ENCODE peak calls at places on chromosomes 4 and X, in six cellular contexts. T, W, Y, I, Z and O are unnamed samples.

GRCh38 chrX:97021680-97022079 is 138.0 kb downstream of the RPA4 start:
- DNase-seq in T (no peak), Z (no peak), I (no peak), Y (no peak), W (no peak), O (no peak)

GRCh38 chrX:97158270-97158669 is 274.6 kb downstream of the RPA4 start:
- DNase-seq in W (no peak), T (no peak), I (peak), Y (no peak), Z (no peak), O (no peak)

GRCh38 chr4:1748465-1748995 is 27.2 kb downstream of the TACC3 start:
- DNase-seq in Z (peak), T (peak), W (peak), I (peak), Y (peak), O (peak)

GRCh38 chr4:10457255-10457801 is at the start of gene ZNF518B:
- DNase-seq in Y (peak), T (peak), W (peak), Z (no peak), I (peak), O (peak)

GRCh38 chr4:183377491-183377890 is 55.3 kb upstream of the CLDN24 start:
- DNase-seq in I (no peak), W (no peak), T (no peak), Y (no peak), Z (no peak), O (no peak)

GRCh38 chrX:14420876-14421275 is 108.5 kb upstream of the GLRA2 start:
- DNase-seq in Y (no peak), Z (no peak), W (no peak), I (no peak), T (no peak), O (no peak)

GRCh38 chrX:20361890-20362262 is 95.2 kb upstream of the RPS6KA3 start:
- DNase-seq in Z (no peak), W (no peak), T (peak), I (peak), Y (no peak), O (no peak)

GRCh38 chr4:37244583-37245390 is at the start of gene NWD2:
- DNase-seq in T (no peak), I (no peak), Y (peak), W (no peak), Z (no peak), O (no peak)

GRCh38 chr4:102437111-102437510 is 64.0 kb upstream of the NFKB1 start:
- DNase-seq in Z (no peak), I (no peak), W (no peak), Y (no peak), T (no peak), O (no peak)

GRCh38 chr4:13706130-13706529 is 78.6 kb upstream of the BOD1L1 start:
- DNase-seq in W (no peak), T (no peak), I (peak), Z (no peak), Y (no peak), O (no peak)

GRCh38 chrX:15515931-15516330 is 15.3 kb downstream of the BMX start:
- DNase-seq in T (peak), W (no peak), I (no peak), Y (no peak), Z (no peak), O (no peak)

GRCh38 chrX:97229318-97229717 is 345.6 kb downstream of the RPA4 start:
- DNase-seq in W (no peak), I (no peak), Z (no peak), Y (no peak), T (no peak), O (no peak)

GRCh38 chr4:153398713-153399112 is 54.2 kb downstream of the MND1 start:
- DNase-seq in W (no peak), I (peak), T (no peak), Z (no peak), Y (no peak), O (no peak)

GRCh38 chr4:84688605-84689004 is 105.7 kb downstream of the CDS1 start:
- DNase-seq in I (no peak), Y (no peak), Z (no peak), W (no peak), T (no peak), O (no peak)

GRCh38 chrX:49106930-49107329 is 16.6 kb downstream of the GPKOW start:
- DNase-seq in Z (peak), W (no peak), T (no peak), I (peak), Y (peak), O (no peak)

GRCh38 chr4:144356941-144357381 is 216.4 kb upstream of the GYPA start:
- DNase-seq in I (no peak), T (no peak), Y (no peak), W (no peak), Z (no peak), O (no peak)

GRCh38 chrX:40303256-40304077 is 205.7 kb upstream of the BCOR start:
- DNase-seq in Y (peak), W (no peak), T (no peak), I (no peak), Z (no peak), O (no peak)

GRCh38 chr4:2290974-2291704 is 29.2 kb upstream of the MXD4 start:
- DNase-seq in I (no peak), Z (no peak), Y (peak), T (no peak), W (peak), O (peak)

GRCh38 chr4:39450618-39451017 is 8.1 kb downstream of the RPL9 start:
- DNase-seq in I (peak), T (no peak), Y (no peak), W (no peak), Z (no peak), O (no peak)

GRCh38 chr4:75547647-75548387 is 8.0 kb upstream of the ODAPH start:
- DNase-seq in W (no peak), I (peak), T (no peak), Z (no peak), Y (no peak), O (no peak)

GRCh38 chr4:107561481-107561880 is 158.6 kb downstream of the PAPSS1 start:
- DNase-seq in I (no peak), Z (no peak), T (no peak), Y (no peak), W (no peak), O (no peak)

GRCh38 chr4:10120943-10121567 is 4.5 kb upstream of the WDR1 start:
- DNase-seq in I (peak), Z (no peak), T (no peak), Y (no peak), W (no peak), O (no peak)

GRCh38 chr4:2141762-2142520 is 82.8 kb downstream of the NAT8L start:
- DNase-seq in W (peak), I (no peak), Z (no peak), T (no peak), Y (no peak), O (no peak)

GRCh38 chrX:153816821-153817220 is 13.5 kb downstream of the PDZD4 start:
- DNase-seq in I (no peak), T (no peak), Z (no peak), W (peak), Y (peak), O (no peak)

GRCh38 chr4:170599894-170600293 is 510.1 kb upstream of the AADAT start:
- DNase-seq in I (no peak), Z (no peak), Y (no peak), T (no peak), W (no peak), O (no peak)

GRCh38 chr4:158535130-158535614 is 13.5 kb downstream of the RXFP1 start:
- DNase-seq in T (no peak), W (no peak), I (peak), Z (no peak), Y (peak), O (no peak)

GRCh38 chr4:10715696-10716095 is 31.1 kb upstream of the CLNK start:
- DNase-seq in Y (no peak), T (no peak), W (no peak), I (no peak), Z (no peak), O (no peak)

GRCh38 chr4:104064650-104065577 is 345.1 kb upstream of the TACR3 start:
- DNase-seq in I (peak), T (peak), W (no peak), Z (no peak), Y (peak), O (no peak)

GRCh38 chr4:11495291-11495690 is 66.6 kb upstream of the HS3ST1 start:
- DNase-seq in W (no peak), Y (no peak), T (no peak), I (no peak), Z (no peak), O (no peak)